ENCODE peak calls at places on chromosomes 4 and X, in six cellular contexts. G is BJ, L is omental fat pad, D is neural crest cell, K is thyroid gland, P is cardiac fibroblast. Q is an unnamed sample.

GRCh38 chr4:22389240-22389871 is 126.5 kb downstream of the ADGRA3 start:
- DNase-seq in L (no peak), D (peak), P (peak), G (peak), K (peak), Q (peak)

GRCh38 chr4:60588556-60588955 is 611.6 kb upstream of the ADGRL3 start:
- DNase-seq in K (no peak), D (no peak), G (no peak), P (no peak), L (no peak), Q (no peak)

GRCh38 chr4:4492161-4492847 is 49.5 kb downstream of the STX18 start:
- DNase-seq in G (peak), L (no peak), K (no peak), D (no peak), P (peak), Q (no peak)

GRCh38 chr4:610411-611261 is 14.7 kb upstream of the PDE6B start:
- DNase-seq in P (peak), K (peak), D (no peak), G (no peak), L (no peak), Q (peak)

GRCh38 chr4:109385260-109385659 is 48.4 kb upstream of the SEC24B start:
- DNase-seq in G (no peak), D (no peak), L (no peak), P (no peak), K (peak), Q (no peak)

GRCh38 chr4:75552452-75552851 is 3.4 kb upstream of the ODAPH start:
- DNase-seq in P (no peak), D (no peak), G (no peak), K (no peak), L (no peak), Q (no peak)

GRCh38 chrX:119417376-119417775 is 18.2 kb downstream of the SLC25A43 start:
- DNase-seq in D (no peak), P (no peak), K (no peak), L (no peak), G (no peak), Q (no peak)

GRCh38 chr4:7398104-7398423 is 36.7 kb downstream of the PSAPL1 start:
- DNase-seq in L (no peak), K (peak), P (peak), G (no peak), D (no peak), Q (peak)

GRCh38 chr4:41192136-41192535 is 22.2 kb downstream of the APBB2 start:
- DNase-seq in P (peak), K (no peak), L (no peak), G (no peak), D (no peak), Q (no peak)

GRCh38 chr4:81891005-81891795 is 419.5 kb upstream of the RASGEF1B start:
- DNase-seq in L (no peak), D (no peak), K (no peak), P (no peak), G (no peak), Q (no peak)
- TF ChIP-seq CTCF in L (no peak), D (no peak), K (no peak), P (no peak), G (no peak), Q (no peak)

DNA sequence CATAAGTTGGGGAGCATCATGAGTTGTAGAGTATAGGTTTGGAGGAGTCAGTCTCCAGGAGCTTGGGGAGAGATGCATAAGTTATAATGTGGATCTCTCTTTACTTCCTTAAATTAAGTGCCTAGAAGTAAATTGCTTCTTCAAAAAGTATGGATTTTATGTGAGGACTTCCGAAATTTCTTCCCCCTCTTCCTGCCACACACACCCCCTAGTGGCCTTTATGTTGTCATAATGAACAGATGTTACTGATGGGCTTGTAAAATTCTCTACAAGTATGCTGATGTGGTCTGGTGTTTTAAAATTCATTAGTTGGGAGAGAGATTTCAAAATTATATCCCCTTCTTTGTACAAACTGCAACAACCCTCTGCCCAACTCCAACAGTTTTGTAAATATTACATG is 2.3 kb upstream of the METTL14 start:
- DNase-seq in L (no peak), G (peak), P (peak), D (no peak), K (no peak), Q (peak)
- TF ChIP-seq CTCF in L (no peak), G (peak), P (peak), D (peak), K (peak), Q (peak)

DNA sequence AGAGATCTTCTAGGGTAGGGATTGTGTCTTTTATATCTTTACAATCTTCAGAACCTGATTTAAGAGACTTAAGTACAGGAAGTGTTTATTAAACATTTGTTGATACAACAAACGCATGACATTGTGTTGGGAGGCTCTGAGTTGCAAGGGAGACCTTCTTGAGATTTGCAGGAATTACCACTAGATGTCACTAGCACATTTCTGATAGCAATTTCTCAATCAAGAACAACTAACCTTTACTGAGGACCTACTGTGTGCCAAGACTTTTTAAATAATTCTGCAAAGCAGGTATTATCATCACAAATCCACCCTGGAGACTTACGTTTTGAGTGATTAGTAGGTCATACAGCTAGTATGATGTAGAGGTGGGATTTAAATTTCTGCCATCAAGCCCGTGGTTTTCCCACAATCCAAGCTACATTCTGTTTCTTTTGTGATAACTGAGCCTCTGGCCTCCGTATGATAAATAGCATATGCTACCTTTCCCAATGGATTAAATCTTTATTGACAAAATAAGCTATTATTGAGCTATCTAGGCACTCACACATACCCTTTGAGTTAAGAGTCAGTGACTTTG is 986.0 kb downstream of the CCSER1 start:
- DNase-seq in K (no peak), D (no peak), P (peak), G (no peak), L (no peak), Q (no peak)
- TF ChIP-seq CTCF in K (peak), D (peak), P (peak), G (peak), L (no peak), Q (peak)

DNA sequence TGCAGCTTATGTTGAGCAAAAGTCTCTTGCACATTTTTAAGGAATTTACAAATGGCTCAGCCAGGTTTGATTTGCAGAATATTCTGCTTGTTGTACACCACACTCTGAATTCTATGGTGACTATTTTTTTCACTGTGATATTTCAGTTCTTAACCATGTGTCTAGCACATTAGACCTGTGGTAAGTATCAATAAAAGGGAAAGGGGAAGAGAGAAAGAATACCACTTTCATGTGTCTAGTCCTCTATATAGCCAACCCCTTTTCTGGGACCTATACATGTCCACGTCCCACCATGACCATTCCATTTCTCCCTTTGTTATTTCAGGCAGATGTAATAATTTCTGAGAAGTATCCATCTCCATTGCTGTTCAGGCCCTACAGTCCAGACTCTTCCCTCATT is 121.3 kb upstream of the PNPLA4 start:
- DNase-seq in D (no peak), K (no peak), L (no peak), G (no peak), P (no peak), Q (no peak)
- TF ChIP-seq CTCF in D (no peak), K (no peak), L (no peak), G (no peak), P (no peak), Q (no peak)

GRCh38 chrX:65932173-65933084 is 107.5 kb downstream of the VSIG4 start:
- DNase-seq in L (no peak), P (no peak), D (peak), K (no peak), G (no peak), Q (peak)
- TF ChIP-seq CTCF in L (no peak), P (no peak), D (no peak), K (no peak), G (no peak), Q (no peak)